ENCODE peak calls at places on chromosomes 7 and 10, in four cellular contexts. N is GM23338, B is Panc1, Y is A549. I is an unnamed sample.

GRCh38 chr7:133650067-133650466 is 397.2 kb downstream of the EXOC4 start:
- DNase-seq in B (no peak), Y (no peak), N (no peak), I (no peak)

GRCh38 chr10:3776796-3777571 is 8.0 kb downstream of the KLF6 start:
- DNase-seq in Y (no peak), B (peak), N (no peak), I (no peak)

GRCh38 chr10:72316748-72317435 is 37.8 kb downstream of the DNAJB12 start:
- DNase-seq in B (no peak), Y (no peak), N (no peak), I (peak)

GRCh38 chr10:16854623-16855022 is 37.4 kb upstream of the RSU1 start:
- DNase-seq in N (no peak), Y (no peak), B (no peak), I (no peak)

GRCh38 chr10:125123363-125124113 is 36.8 kb downstream of the CTBP2 start:
- DNase-seq in N (no peak), Y (peak), B (peak), I (no peak)

GRCh38 chr7:111459757-111460280 is 102.5 kb downstream of the IMMP2L start:
- DNase-seq in B (no peak), N (no peak), Y (no peak), I (no peak)

GRCh38 chr7:154729056-154729455 is 273.9 kb downstream of the PAXIP1 start:
- DNase-seq in N (no peak), B (no peak), Y (no peak), I (no peak)

GRCh38 chr7:130930710-130931109 is 196.7 kb upstream of the KLF14 start:
- DNase-seq in Y (no peak), N (no peak), B (no peak), I (no peak)

GRCh38 chr7:82472966-82473365 is 29.4 kb upstream of the CACNA2D1 start:
- DNase-seq in B (no peak), Y (no peak), N (no peak), I (no peak)

GRCh38 chr10:80599424-80599847 is 61.7 kb downstream of the SH2D4B start:
- DNase-seq in Y (peak), N (peak), B (peak), I (peak)

GRCh38 chr7:16730937-16731336 is 22.6 kb upstream of the TSPAN13 start:
- DNase-seq in Y (no peak), N (no peak), B (no peak), I (no peak)

GRCh38 chr7:101916041-101916800 is 98.8 kb downstream of the CUX1 start:
- DNase-seq in Y (no peak), B (no peak), N (no peak), I (no peak)

GRCh38 chr7:112799473-112799872 is 9.3 kb upstream of the TMEM168 start:
- DNase-seq in B (no peak), Y (no peak), N (no peak), I (no peak)
- TF ChIP-seq REST in B (no peak), Y (no peak), N (no peak), I (no peak)

GRCh38 chr7:148694631-148695030 is 4.1 kb upstream of the CUL1 start:
- DNase-seq in Y (no peak), N (no peak), B (no peak), I (no peak)
- TF ChIP-seq REST in Y (no peak), N (no peak), B (no peak), I (no peak)

GRCh38 chr7:139111885-139112284 is 2.4 kb upstream of the ZC3HAV1 start:
- DNase-seq in Y (no peak), N (no peak), B (no peak), I (no peak)
- TF ChIP-seq REST in Y (no peak), N (no peak), B (no peak), I (no peak)

GRCh38 chr7:102976493-102976892 is 63.7 kb downstream of the LRRC17 start:
- DNase-seq in B (no peak), Y (no peak), N (no peak), I (no peak)

GRCh38 chr7:102974366-102975236 is 61.8 kb downstream of the LRRC17 start:
- DNase-seq in N (peak), B (no peak), Y (no peak), I (no peak)

GRCh38 chr7:102978280-102978679 is 65.5 kb downstream of the LRRC17 start:
- DNase-seq in N (peak), B (no peak), Y (peak), I (no peak)

GRCh38 chr7:102975854-102976253 is 63.1 kb downstream of the LRRC17 start:
- DNase-seq in Y (no peak), N (no peak), B (no peak), I (no peak)

DNA sequence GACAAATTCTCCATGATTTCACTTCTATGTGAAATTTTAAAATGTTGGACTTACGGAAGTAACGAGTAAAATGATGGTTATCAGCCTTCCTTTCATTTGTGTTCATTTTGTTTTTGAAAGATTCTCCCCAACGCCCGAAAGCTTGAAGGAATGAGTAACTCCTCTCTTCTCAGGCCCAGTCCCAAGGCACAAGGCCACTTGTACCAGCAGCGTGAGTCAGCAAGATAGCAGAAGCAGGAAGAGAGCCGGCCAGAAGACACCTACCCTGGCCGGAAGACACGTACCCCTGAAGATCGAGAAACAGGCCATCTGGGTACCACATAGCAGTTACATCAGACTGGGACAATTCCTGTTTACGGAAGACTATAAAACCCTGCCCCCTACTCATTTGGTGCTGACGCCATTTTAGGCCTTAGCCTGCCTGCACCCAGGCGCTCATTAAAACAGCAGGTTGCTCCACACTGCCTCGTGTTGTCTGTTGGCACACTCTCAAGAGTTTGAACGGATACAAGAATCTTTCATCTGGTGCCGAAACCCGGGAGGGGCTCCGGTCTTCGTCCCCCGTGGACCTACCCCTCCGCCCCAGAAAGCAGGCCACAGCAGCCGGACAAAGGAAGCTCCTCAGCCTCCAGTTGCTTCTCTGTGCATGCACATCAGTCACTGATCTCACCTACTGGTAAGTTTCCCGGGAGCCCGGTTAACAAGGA is 60.4 kb downstream of the LRRC17 start:
- DNase-seq in Y (no peak), B (no peak), N (peak), I (no peak)
- TF ChIP-seq REST in Y (no peak), B (no peak), N (no peak), I (no peak)

DNA sequence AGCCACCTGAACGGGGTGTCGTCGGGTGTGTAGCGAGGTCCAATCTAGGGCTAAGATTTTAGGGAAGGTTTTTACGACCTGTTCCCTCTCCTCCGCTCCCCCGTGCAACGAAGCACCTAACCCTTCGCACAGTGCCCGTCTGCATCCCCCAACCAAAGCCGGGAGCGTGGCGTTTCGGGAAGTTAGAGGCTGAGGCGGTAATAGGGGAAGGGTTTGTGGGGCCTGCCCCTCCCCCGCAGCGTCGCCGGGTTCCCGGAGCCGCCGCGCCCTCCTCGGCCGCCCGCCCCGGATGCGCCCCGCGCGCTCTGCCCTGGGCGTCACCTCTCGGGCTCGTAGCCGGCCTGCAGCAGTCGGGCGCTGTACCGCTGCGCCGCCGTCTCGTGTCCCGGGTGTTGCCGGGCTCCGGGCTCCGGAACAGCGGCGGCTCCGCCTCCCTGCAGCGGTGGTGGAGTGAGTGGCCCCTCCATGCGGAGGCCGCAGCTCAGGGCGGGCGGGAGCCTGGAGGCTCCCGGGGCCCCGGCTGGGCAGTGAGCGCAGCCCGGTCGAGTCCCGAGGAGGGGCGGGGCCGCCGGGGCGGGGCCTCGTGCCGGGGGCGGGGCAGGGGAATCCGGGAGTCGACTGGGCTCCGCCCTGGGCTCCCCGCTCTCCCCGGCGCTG is at the start of gene IMPDH1:
- DNase-seq in B (no peak), Y (peak), N (peak), I (peak)
- TF ChIP-seq REST in B (no peak), Y (no peak), N (no peak), I (peak)

GRCh38 chr7:138565071-138565450 is 105.0 kb downstream of the TRIM24 start:
- DNase-seq in B (no peak), N (no peak), Y (no peak), I (no peak)
- TF ChIP-seq REST in B (no peak), N (no peak), Y (no peak), I (no peak)

GRCh38 chr10:70409772-70410171 is 5.8 kb downstream of the EIF4EBP2 start:
- DNase-seq in B (no peak), Y (no peak), N (no peak), I (no peak)

GRCh38 chr10:70410608-70411007 is 6.7 kb downstream of the EIF4EBP2 start:
- DNase-seq in Y (no peak), N (no peak), B (no peak), I (no peak)

GRCh38 chr10:70403483-70404035 is 386 bp upstream of the EIF4EBP2 start:
- DNase-seq in B (no peak), N (no peak), Y (no peak), I (no peak)

GRCh38 chr10:70404036-70404905 is at the start of gene EIF4EBP2:
- DNase-seq in B (peak), Y (peak), N (peak), I (peak)

GRCh38 chr10:70404906-70405824 is 1.2 kb downstream of the EIF4EBP2 start:
- DNase-seq in Y (peak), N (peak), B (no peak), I (peak)
- TF ChIP-seq REST in Y (no peak), N (no peak), B (no peak), I (no peak)

I was measured in SK-N-SH.